ENCODE peak calls at places on chromosomes 1 and 21, in seven cellular contexts. One of them, this sample, is unnamed.

GRCh38 chr1:27891196-27891889 is 19.0 kb downstream of the THEMIS2 start:
- DNase-seq in A549: no peak
- DNase-seq in tibial nerve: no peak
- DNase-seq in fibroblast of lung: no peak
- DNase-seq in cardiac fibroblast: no peak
- DNase-seq in T-helper 17 cell: no peak
- DNase-seq in A172: no peak
- DNase-seq in this sample: no peak

GRCh38 chr21:41664881-41665765 is 101.7 kb downstream of the RIPK4 start:
- DNase-seq in T-helper 17 cell: no peak
- DNase-seq in A172: peak; percentile 67
- DNase-seq in A549: no peak
- DNase-seq in fibroblast of lung: peak; percentile 68
- DNase-seq in cardiac fibroblast: peak; percentile 61
- DNase-seq in tibial nerve: peak; percentile 24
- DNase-seq in this sample: peak; percentile 32

GRCh38 chr1:23796466-23797271 is 3.9 kb downstream of the GALE start:
- DNase-seq in A172: no peak
- DNase-seq in tibial nerve: no peak
- DNase-seq in T-helper 17 cell: no peak
- DNase-seq in A549: no peak
- DNase-seq in fibroblast of lung: no peak
- DNase-seq in cardiac fibroblast: no peak
- DNase-seq in this sample: no peak

GRCh38 chr1:51955797-51956527 is 34.5 kb downstream of the RAB3B start:
- DNase-seq in cardiac fibroblast: no peak
- DNase-seq in tibial nerve: no peak
- DNase-seq in A172: no peak
- DNase-seq in A549: no peak
- DNase-seq in T-helper 17 cell: no peak
- DNase-seq in fibroblast of lung: no peak
- DNase-seq in this sample: no peak

GRCh38 chr1:1359316-1359667 is 937 bp upstream of the MXRA8 start:
- DNase-seq in fibroblast of lung: peak; percentile 90
- DNase-seq in A172: no peak
- DNase-seq in cardiac fibroblast: peak; percentile 61
- DNase-seq in T-helper 17 cell: no peak
- DNase-seq in A549: no peak
- DNase-seq in tibial nerve: no peak
- DNase-seq in this sample: no peak

GRCh38 chr21:44955803-44956175 is 16.0 kb downstream of the SLX9 start:
- DNase-seq in cardiac fibroblast: no peak
- DNase-seq in tibial nerve: no peak
- DNase-seq in fibroblast of lung: no peak
- DNase-seq in T-helper 17 cell: no peak
- DNase-seq in A172: no peak
- DNase-seq in A549: no peak
- DNase-seq in this sample: no peak

GRCh38 chr1:157162345-157162744 is 24.1 kb upstream of the ETV3 start:
- DNase-seq in A549: no peak
- DNase-seq in A172: no peak
- DNase-seq in T-helper 17 cell: no peak
- DNase-seq in tibial nerve: no peak
- DNase-seq in fibroblast of lung: no peak
- DNase-seq in cardiac fibroblast: no peak
- DNase-seq in this sample: no peak

GRCh38 chr1:6108937-6109636 is 63.4 kb downstream of the KCNAB2 start:
- DNase-seq in cardiac fibroblast: peak; percentile 60
- DNase-seq in fibroblast of lung: peak; percentile 27
- DNase-seq in tibial nerve: no peak
- DNase-seq in A549: peak; percentile 71
- DNase-seq in T-helper 17 cell: no peak
- DNase-seq in A172: peak; percentile 43
- DNase-seq in this sample: peak; percentile 32

GRCh38 chr1:240122639-240123604 is 31.2 kb downstream of the FMN2 start:
- DNase-seq in fibroblast of lung: peak; percentile 55
- DNase-seq in T-helper 17 cell: no peak
- DNase-seq in A549: no peak
- DNase-seq in A172: no peak
- DNase-seq in cardiac fibroblast: no peak
- DNase-seq in tibial nerve: no peak
- DNase-seq in this sample: no peak

GRCh38 chr1:205660361-205660760 is 19.9 kb downstream of the SLC45A3 start:
- DNase-seq in A172: no peak
- DNase-seq in T-helper 17 cell: no peak
- DNase-seq in fibroblast of lung: no peak
- DNase-seq in A549: no peak
- DNase-seq in tibial nerve: no peak
- DNase-seq in cardiac fibroblast: no peak
- DNase-seq in this sample: no peak

GRCh38 chr1:104706631-104707147 is 957.0 kb downstream of the AMY1C start:
- DNase-seq in cardiac fibroblast: no peak
- DNase-seq in T-helper 17 cell: no peak
- DNase-seq in A172: peak; percentile 85
- DNase-seq in fibroblast of lung: no peak
- DNase-seq in A549: peak; percentile 2
- DNase-seq in tibial nerve: no peak
- DNase-seq in this sample: peak; percentile 28

GRCh38 chr1:19743180-19743579 is 56.5 kb downstream of the TMCO4 start:
- DNase-seq in tibial nerve: no peak
- DNase-seq in A549: no peak
- DNase-seq in A172: no peak
- DNase-seq in fibroblast of lung: no peak
- DNase-seq in T-helper 17 cell: no peak
- DNase-seq in cardiac fibroblast: no peak
- DNase-seq in this sample: no peak

GRCh38 chr1:161019767-161020572 is 982 bp downstream of the F11R start:
- DNase-seq in tibial nerve: no peak
- DNase-seq in cardiac fibroblast: peak; percentile 67
- DNase-seq in A549: no peak
- DNase-seq in A172: no peak
- DNase-seq in T-helper 17 cell: no peak
- DNase-seq in fibroblast of lung: no peak
- DNase-seq in this sample: no peak

GRCh38 chr1:230641900-230642262 is 400 bp upstream of the COG2 start:
- DNase-seq in A549: no peak
- DNase-seq in cardiac fibroblast: no peak
- DNase-seq in tibial nerve: no peak
- DNase-seq in fibroblast of lung: no peak
- DNase-seq in T-helper 17 cell: no peak
- DNase-seq in A172: no peak
- DNase-seq in this sample: no peak

GRCh38 chr1:221141606-221142285 is 262.5 kb downstream of the HLX start:
- DNase-seq in A172: no peak
- DNase-seq in cardiac fibroblast: peak; percentile 29
- DNase-seq in fibroblast of lung: no peak
- DNase-seq in T-helper 17 cell: no peak
- DNase-seq in tibial nerve: no peak
- DNase-seq in A549: no peak
- DNase-seq in this sample: no peak

GRCh38 chr1:158002630-158003408 is 9.4 kb downstream of the KIRREL1 start:
- DNase-seq in A549: no peak
- DNase-seq in T-helper 17 cell: no peak
- DNase-seq in cardiac fibroblast: peak; percentile 52
- DNase-seq in tibial nerve: no peak
- DNase-seq in fibroblast of lung: peak; percentile 53
- DNase-seq in A172: no peak
- DNase-seq in this sample: no peak

GRCh38 chr1:115642168-115643072 is 650 bp downstream of the VANGL1 start:
- DNase-seq in T-helper 17 cell: no peak
- DNase-seq in tibial nerve: no peak
- DNase-seq in A549: peak; percentile 32
- DNase-seq in fibroblast of lung: peak; percentile 58
- DNase-seq in A172: no peak
- DNase-seq in cardiac fibroblast: peak; percentile 37
- DNase-seq in this sample: peak; percentile 52

GRCh38 chr1:36804669-36805314 is 229.5 kb downstream of the GRIK3 start:
- DNase-seq in cardiac fibroblast: no peak
- DNase-seq in A172: no peak
- DNase-seq in fibroblast of lung: no peak
- DNase-seq in A549: no peak
- DNase-seq in tibial nerve: no peak
- DNase-seq in T-helper 17 cell: no peak
- DNase-seq in this sample: no peak

GRCh38 chr1:235075955-235076308 is 52.7 kb downstream of the TOMM20 start:
- DNase-seq in tibial nerve: no peak
- DNase-seq in A172: no peak
- DNase-seq in cardiac fibroblast: no peak
- DNase-seq in A549: peak; percentile 45
- DNase-seq in T-helper 17 cell: no peak
- DNase-seq in fibroblast of lung: no peak
- DNase-seq in this sample: no peak

GRCh38 chr1:184836934-184837698 is 82.5 kb upstream of the EDEM3 start:
- DNase-seq in T-helper 17 cell: no peak
- DNase-seq in tibial nerve: no peak
- DNase-seq in fibroblast of lung: no peak
- DNase-seq in A172: no peak
- DNase-seq in A549: no peak
- DNase-seq in cardiac fibroblast: no peak
- DNase-seq in this sample: no peak

GRCh38 chr1:76086597-76086996 is 12.1 kb downstream of the ST6GALNAC3 start:
- DNase-seq in A172: no peak
- DNase-seq in A549: no peak
- DNase-seq in cardiac fibroblast: no peak
- DNase-seq in T-helper 17 cell: no peak
- DNase-seq in fibroblast of lung: no peak
- DNase-seq in tibial nerve: no peak
- DNase-seq in this sample: no peak

GRCh38 chr1:63152572-63152971 is 169.8 kb upstream of the FOXD3 start:
- DNase-seq in A172: no peak
- DNase-seq in fibroblast of lung: no peak
- DNase-seq in A549: no peak
- DNase-seq in cardiac fibroblast: no peak
- DNase-seq in T-helper 17 cell: no peak
- DNase-seq in tibial nerve: no peak
- DNase-seq in this sample: no peak

GRCh38 chr1:155970531-155971167 is 7.7 kb downstream of the ARHGEF2 start:
- DNase-seq in fibroblast of lung: peak; percentile 82
- DNase-seq in cardiac fibroblast: peak; percentile 70
- DNase-seq in A172: peak; percentile 93
- DNase-seq in T-helper 17 cell: no peak
- DNase-seq in tibial nerve: peak; percentile 45
- DNase-seq in A549: no peak
- DNase-seq in this sample: no peak

GRCh38 chr1:20150969-20151368 is 11.8 kb downstream of the PLA2G2F start:
- DNase-seq in A549: no peak
- DNase-seq in cardiac fibroblast: no peak
- DNase-seq in fibroblast of lung: no peak
- DNase-seq in tibial nerve: no peak
- DNase-seq in T-helper 17 cell: no peak
- DNase-seq in A172: no peak
- DNase-seq in this sample: no peak

GRCh38 chr1:202281316-202282016 is 60.3 kb downstream of the UBE2T start:
- DNase-seq in tibial nerve: no peak
- DNase-seq in cardiac fibroblast: peak; percentile 89
- DNase-seq in A549: no peak
- DNase-seq in T-helper 17 cell: no peak
- DNase-seq in A172: peak; percentile 81
- DNase-seq in fibroblast of lung: peak; percentile 91
- DNase-seq in this sample: no peak

GRCh38 chr1:236425031-236425663 is 31.1 kb downstream of the EDARADD start:
- DNase-seq in cardiac fibroblast: no peak
- DNase-seq in A549: peak; percentile 33
- DNase-seq in fibroblast of lung: no peak
- DNase-seq in tibial nerve: no peak
- DNase-seq in A172: peak; percentile 26
- DNase-seq in T-helper 17 cell: no peak
- DNase-seq in this sample: no peak

GRCh38 chr1:214997685-214998084 is 84.9 kb upstream of the KCNK2 start:
- DNase-seq in A172: no peak
- DNase-seq in cardiac fibroblast: no peak
- DNase-seq in tibial nerve: no peak
- DNase-seq in T-helper 17 cell: no peak
- DNase-seq in A549: no peak
- DNase-seq in fibroblast of lung: no peak
- DNase-seq in this sample: no peak

GRCh38 chr1:151828931-151829330 is 2.7 kb downstream of the RORC start:
- DNase-seq in fibroblast of lung: peak; percentile 47
- DNase-seq in A172: peak; percentile 78
- DNase-seq in tibial nerve: no peak
- DNase-seq in T-helper 17 cell: no peak
- DNase-seq in A549: no peak
- DNase-seq in cardiac fibroblast: peak; percentile 75
- DNase-seq in this sample: no peak

GRCh38 chr1:186662752-186663151 is 17.5 kb downstream of the PTGS2 start:
- DNase-seq in cardiac fibroblast: peak; percentile 72
- DNase-seq in A549: no peak
- DNase-seq in fibroblast of lung: peak; percentile 30
- DNase-seq in A172: no peak
- DNase-seq in T-helper 17 cell: no peak
- DNase-seq in tibial nerve: no peak
- DNase-seq in this sample: no peak

GRCh38 chr1:30883389-30884172 is 25.0 kb downstream of the SDC3 start:
- DNase-seq in A172: no peak
- DNase-seq in tibial nerve: no peak
- DNase-seq in A549: no peak
- DNase-seq in cardiac fibroblast: no peak
- DNase-seq in T-helper 17 cell: no peak
- DNase-seq in fibroblast of lung: peak; percentile 32
- DNase-seq in this sample: no peak

GRCh38 chr1:203324103-203325003 is 19.0 kb downstream of the BTG2 start:
- DNase-seq in A549: no peak
- DNase-seq in T-helper 17 cell: no peak
- DNase-seq in cardiac fibroblast: peak; percentile 38
- DNase-seq in fibroblast of lung: no peak
- DNase-seq in A172: no peak
- DNase-seq in tibial nerve: no peak
- DNase-seq in this sample: no peak

GRCh38 chr1:109771712-109772657 is 8.3 kb upstream of the EPS8L3 start:
- DNase-seq in A549: no peak
- DNase-seq in T-helper 17 cell: peak; percentile 1
- DNase-seq in fibroblast of lung: no peak
- DNase-seq in A172: no peak
- DNase-seq in tibial nerve: no peak
- DNase-seq in cardiac fibroblast: no peak
- DNase-seq in this sample: no peak

GRCh38 chr1:16300436-16300835 is 51.8 kb downstream of the FBXO42 start:
- DNase-seq in T-helper 17 cell: no peak
- DNase-seq in A172: no peak
- DNase-seq in fibroblast of lung: no peak
- DNase-seq in A549: no peak
- DNase-seq in tibial nerve: no peak
- DNase-seq in cardiac fibroblast: no peak
- DNase-seq in this sample: no peak

GRCh38 chr1:52662645-52663313 is 29.8 kb downstream of the SHISAL2A start:
- DNase-seq in fibroblast of lung: peak; percentile 44
- DNase-seq in tibial nerve: no peak
- DNase-seq in A172: peak; percentile 59
- DNase-seq in T-helper 17 cell: no peak
- DNase-seq in A549: peak; percentile 55
- DNase-seq in cardiac fibroblast: peak; percentile 72
- DNase-seq in this sample: peak; percentile 40